ENCODE peak calls at places on chromosomes 4 and X, in ten cellular contexts. O is neural progenitor cell, U is body of pancreas, B is transverse colon, M is suprapubic skin, G is type B pancreatic cell, X is OCI-LY7, S is AG10803, C is NB4, F is AG09309. H is an unnamed sample.

GRCh38 chr4:28391877-28392276 is 1531.2 kb downstream of the STIM2 start:
- DNase-seq in M (no peak), O (no peak), C (no peak), B (no peak), S (peak), X (no peak), F (peak), G (no peak), U (no peak), H (no peak)

GRCh38 chrX:11465648-11466411 is 172.6 kb downstream of the AMELX start:
- DNase-seq in M (no peak), C (no peak), O (no peak), U (no peak), S (no peak), X (no peak), F (no peak), G (no peak), B (no peak), H (no peak)

GRCh38 chr4:117417856-117418255 is 332.5 kb upstream of the TRAM1L1 start:
- DNase-seq in C (no peak), O (no peak), X (no peak), U (no peak), B (no peak), M (no peak), F (no peak), G (no peak), S (no peak), H (no peak)

GRCh38 chr4:94758700-94759399 is 1.1 kb downstream of the BMPR1B start:
- DNase-seq in X (no peak), U (no peak), O (peak), S (no peak), G (no peak), F (no peak), C (no peak), B (no peak), M (no peak), H (no peak)

GRCh38 chr4:4430492-4431195 is 43.7 kb downstream of the NSG1 start:
- DNase-seq in U (peak), B (no peak), M (no peak), X (peak), S (peak), C (peak), O (peak), G (no peak), F (peak), H (no peak)

GRCh38 chr4:182242793-182243192 is 409 bp upstream of the TENM3 start:
- DNase-seq in O (no peak), F (no peak), S (no peak), G (no peak), M (no peak), X (no peak), B (no peak), C (no peak), U (no peak), H (no peak)

GRCh38 chr4:149933883-149934282 is 118.2 kb upstream of the IQCM start:
- DNase-seq in B (no peak), M (no peak), O (no peak), S (peak), F (no peak), G (no peak), U (no peak), X (no peak), C (no peak), H (no peak)

GRCh38 chr4:59973496-59973895 is 1226.6 kb upstream of the ADGRL3 start:
- DNase-seq in U (no peak), X (no peak), G (no peak), S (no peak), C (no peak), M (no peak), B (no peak), F (no peak), O (no peak), H (no peak)

GRCh38 chrX:123732679-123733363 is at the start of gene THOC2:
- DNase-seq in U (peak), S (peak), B (peak), O (peak), G (peak), C (peak), M (peak), X (peak), F (no peak), H (peak)

GRCh38 chr4:64882311-64883086 is 473.2 kb upstream of the TECRL start:
- DNase-seq in X (no peak), U (no peak), S (no peak), F (no peak), B (no peak), M (no peak), G (no peak), O (no peak), C (no peak), H (no peak)

GRCh38 chrX:152165033-152165743 is 26.8 kb upstream of the MAGEA10 start:
- DNase-seq in B (no peak), F (no peak), M (no peak), X (no peak), C (no peak), U (no peak), S (no peak), O (no peak), G (no peak), H (no peak)

GRCh38 chrX:10008483-10009056 is 41.4 kb downstream of the CLDN34 start:
- DNase-seq in B (no peak), O (no peak), M (no peak), G (no peak), F (no peak), X (no peak), U (no peak), C (no peak), S (no peak), H (no peak)

GRCh38 chr4:185396724-185397402 is at the start of gene ANKRD37:
- DNase-seq in C (no peak), M (peak), S (peak), U (peak), G (no peak), X (no peak), F (no peak), O (no peak), B (peak), H (peak)

GRCh38 chrX:28854637-28855036 is 267.4 kb downstream of the IL1RAPL1 start:
- DNase-seq in C (no peak), B (no peak), S (no peak), O (no peak), U (peak), X (no peak), F (no peak), G (no peak), M (no peak), H (no peak)

GRCh38 chrX:37462346-37462745 is 109.1 kb upstream of the LANCL3 start:
- DNase-seq in S (no peak), G (no peak), U (no peak), O (no peak), C (no peak), X (no peak), F (no peak), B (no peak), M (no peak), H (no peak)

GRCh38 chr4:163701915-163702314 is 207.4 kb downstream of the TMA16 start:
- DNase-seq in X (no peak), M (no peak), O (no peak), F (no peak), S (no peak), U (no peak), C (no peak), B (no peak), G (no peak), H (no peak)

GRCh38 chr4:69763233-69763632 is 2.8 kb upstream of the SULT1B1 start:
- DNase-seq in U (no peak), O (no peak), C (no peak), G (no peak), S (no peak), B (no peak), M (no peak), F (no peak), X (no peak), H (no peak)

GRCh38 chr4:102641796-102642195 is 119.0 kb downstream of the MANBA start:
- DNase-seq in C (no peak), X (no peak), U (no peak), S (no peak), F (no peak), G (no peak), M (no peak), B (no peak), O (no peak), H (no peak)

GRCh38 chrX:41666251-41666650 is 22.5 kb upstream of the GPR34 start:
- DNase-seq in U (no peak), S (peak), O (no peak), M (no peak), B (no peak), X (no peak), C (peak), G (no peak), F (no peak), H (no peak)

GRCh38 chrX:22025751-22026150 is 6.4 kb upstream of the PHEX start:
- DNase-seq in B (no peak), M (no peak), X (no peak), O (no peak), S (no peak), G (no peak), C (no peak), F (no peak), U (no peak), H (no peak)

GRCh38 chr4:1512738-1513660 is 106.8 kb upstream of the NKX1-1 start:
- DNase-seq in C (no peak), F (no peak), M (no peak), B (peak), U (peak), S (peak), G (no peak), O (peak), X (no peak), H (no peak)
- TF ChIP-seq CTCF in C (no peak), F (peak), M (peak), B (peak), U (peak), S (peak), G (peak), O (peak), X (no peak), H (peak)

DNA sequence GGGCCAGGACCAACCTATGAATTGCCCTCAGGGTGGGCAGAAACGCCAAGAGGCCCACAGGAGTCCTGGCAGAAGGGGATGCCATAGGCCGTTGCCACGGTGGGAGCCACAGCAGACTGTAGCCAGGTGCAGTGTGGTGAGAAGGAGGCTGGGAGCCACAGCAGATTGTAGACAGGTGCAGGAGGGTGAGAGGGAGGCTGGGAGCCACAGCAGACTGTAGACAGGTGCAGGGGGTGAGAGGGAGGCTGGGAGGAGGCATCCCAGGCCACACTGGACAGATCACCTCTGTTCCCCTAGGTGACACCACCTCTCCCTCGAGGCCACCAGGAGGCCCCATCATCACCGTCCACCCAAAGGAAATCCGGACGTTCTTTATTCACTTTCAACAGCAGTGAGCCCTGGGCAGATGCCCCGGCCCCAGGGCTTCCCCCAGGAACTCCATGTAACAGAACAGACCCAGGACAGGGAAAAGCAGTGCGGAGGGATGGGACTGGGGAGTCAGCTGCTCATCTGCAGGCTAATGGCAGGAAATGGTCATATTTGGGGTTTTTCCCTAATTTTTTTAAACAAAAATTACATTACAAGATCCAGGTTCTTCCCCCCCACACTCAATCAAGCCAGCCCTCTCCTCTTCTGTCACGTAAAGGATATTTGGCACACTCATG is 19.5 kb upstream of the MRFAP1 start:
- DNase-seq in U (no peak), O (no peak), C (no peak), F (no peak), G (no peak), X (no peak), B (no peak), S (no peak), M (no peak), H (no peak)
- TF ChIP-seq CTCF in U (no peak), O (no peak), C (no peak), F (no peak), G (no peak), X (no peak), B (no peak), S (no peak), M (no peak), H (no peak)

GRCh38 chr4:159289682-159290081 is 186.8 kb downstream of the RAPGEF2 start:
- DNase-seq in G (no peak), B (no peak), F (no peak), O (no peak), S (no peak), C (no peak), U (no peak), X (no peak), M (no peak), H (no peak)

GRCh38 chr4:159290321-159291030 is 187.6 kb downstream of the RAPGEF2 start:
- DNase-seq in O (no peak), G (no peak), U (no peak), F (no peak), S (no peak), X (no peak), M (no peak), C (no peak), B (no peak), H (no peak)

GRCh38 chr4:159296061-159296460 is 193.2 kb downstream of the RAPGEF2 start:
- DNase-seq in C (no peak), S (peak), F (no peak), B (no peak), G (no peak), M (no peak), X (no peak), O (no peak), U (no peak), H (no peak)

GRCh38 chr4:159291176-159291575 is 188.3 kb downstream of the RAPGEF2 start:
- DNase-seq in X (no peak), G (no peak), C (no peak), F (no peak), S (no peak), U (no peak), O (no peak), B (no peak), M (no peak), H (no peak)

DNA sequence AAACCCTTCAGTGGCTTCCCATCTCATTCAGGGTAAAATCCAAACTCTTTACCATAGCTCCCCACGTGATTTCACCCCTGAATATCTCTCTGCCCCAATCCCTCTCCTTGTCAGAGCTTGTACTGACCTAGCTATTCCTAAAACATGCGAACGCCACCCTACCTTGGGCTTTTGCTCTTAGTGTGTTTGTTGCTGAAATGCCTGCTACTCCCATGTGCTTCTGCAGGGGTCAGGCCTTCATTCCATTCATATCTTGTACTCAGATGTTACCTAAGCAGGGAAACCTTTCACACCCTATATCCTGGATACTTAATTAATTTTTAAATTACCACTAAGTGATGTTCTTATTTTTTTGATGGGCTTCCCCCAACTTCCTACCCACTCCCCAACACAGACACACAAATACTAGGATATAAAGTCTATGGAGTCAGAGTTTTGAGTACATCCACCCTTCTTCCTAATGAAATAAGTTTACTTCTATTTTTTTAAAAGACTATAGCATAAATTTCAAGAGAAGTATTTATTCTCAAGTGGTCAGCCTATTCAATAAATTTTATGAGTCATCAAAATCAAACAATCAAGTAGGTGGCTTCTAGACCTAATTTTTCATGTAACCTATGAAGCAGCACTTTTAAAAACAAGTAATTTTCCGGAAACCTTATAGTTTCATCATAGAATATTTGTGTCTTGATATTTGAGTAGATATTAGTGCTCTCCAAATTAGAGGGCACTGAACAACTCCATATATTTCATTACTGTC is 189.4 kb downstream of the RAPGEF2 start:
- DNase-seq in X (no peak), O (no peak), C (no peak), F (no peak), G (no peak), B (no peak), M (no peak), S (no peak), U (no peak), H (no peak)
- TF ChIP-seq CTCF in X (no peak), O (peak), C (no peak), F (no peak), G (no peak), B (no peak), M (no peak), S (no peak), U (no peak), H (peak)

GRCh38 chr4:2755821-2756690 is at the start of gene TNIP2:
- DNase-seq in O (peak), G (peak), M (peak), F (no peak), B (peak), U (peak), S (peak), X (peak), C (peak), H (peak)
- TF ChIP-seq CTCF in O (peak), G (peak), M (peak), F (peak), B (peak), U (peak), S (peak), X (no peak), C (peak), H (peak)

GRCh38 chr4:40629401-40630334 is at the start of gene RBM47:
- DNase-seq in B (peak), F (no peak), C (peak), X (peak), S (peak), M (peak), U (peak), O (peak), G (peak), H (peak)
- TF ChIP-seq CTCF in B (peak), F (no peak), C (no peak), X (peak), S (peak), M (no peak), U (no peak), O (peak), G (peak), H (peak)

GRCh38 chr4:36358173-36358572 is 76.8 kb downstream of the DTHD1 start:
- DNase-seq in U (peak), C (no peak), S (no peak), O (no peak), G (no peak), B (no peak), M (no peak), X (no peak), F (no peak), H (no peak)
- TF ChIP-seq CTCF in U (no peak), C (no peak), S (no peak), O (no peak), G (no peak), B (no peak), M (no peak), X (no peak), F (no peak), H (no peak)

DNA sequence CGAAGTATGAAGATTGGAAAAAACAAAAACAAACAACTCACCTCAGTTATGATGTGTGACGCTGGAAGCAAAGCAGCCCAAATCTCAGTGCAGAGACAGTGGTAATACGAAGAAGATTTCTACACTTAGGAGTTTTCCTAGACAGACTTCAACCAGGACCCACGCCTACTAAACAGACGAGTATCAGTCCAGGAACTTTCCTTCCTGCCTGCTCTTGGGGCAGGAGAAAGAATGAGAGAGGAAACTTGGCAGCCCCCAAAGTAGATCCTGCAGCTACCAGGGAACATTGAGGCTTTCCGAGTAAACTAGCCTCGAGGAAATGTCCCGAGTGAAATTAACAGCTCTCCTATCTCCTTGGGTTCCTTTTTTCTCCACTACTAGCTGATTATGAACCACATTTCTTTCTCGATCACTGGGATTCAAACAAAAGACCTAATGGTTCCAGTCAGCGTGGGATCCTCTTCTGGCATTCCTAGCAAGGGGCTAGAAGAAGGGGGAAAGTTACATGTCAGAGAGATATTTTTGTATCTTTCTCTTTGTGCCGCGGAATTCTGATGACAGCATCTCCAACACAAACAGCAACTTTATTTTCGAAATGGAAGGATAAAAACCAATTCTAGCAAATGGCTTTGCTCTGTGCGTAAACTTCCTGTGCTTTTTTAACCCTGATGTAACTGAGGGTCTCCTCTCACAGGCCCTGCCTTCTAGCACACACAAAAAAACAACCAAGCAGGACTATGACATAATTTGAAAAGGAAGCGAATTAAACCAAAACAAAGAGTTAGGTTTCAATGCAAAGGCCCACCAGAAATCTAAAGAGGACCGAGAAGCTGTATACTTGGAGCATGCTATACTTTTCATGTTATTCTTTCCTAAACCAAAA is 53.2 kb downstream of the PPM1K start:
- DNase-seq in G (no peak), O (no peak), F (no peak), C (no peak), S (peak), X (no peak), M (no peak), U (no peak), B (no peak), H (no peak)
- TF ChIP-seq CTCF in G (no peak), O (no peak), F (no peak), C (no peak), S (no peak), X (no peak), M (no peak), U (no peak), B (no peak), H (no peak)

DNA sequence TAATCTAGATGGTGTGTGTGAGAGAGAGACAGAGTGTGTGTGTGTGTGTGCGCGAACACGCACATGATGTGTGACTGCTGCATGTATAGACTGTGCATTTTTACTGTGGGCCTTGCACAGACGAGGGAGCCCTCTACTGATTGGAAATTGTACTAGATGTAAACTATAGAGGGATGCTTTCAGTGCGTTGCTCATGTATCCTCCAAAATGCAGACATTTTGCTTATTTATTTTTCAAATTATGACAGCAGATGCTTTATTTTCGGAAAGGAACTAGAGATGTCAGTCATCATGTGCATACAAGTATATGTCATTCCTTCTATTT is 168.4 kb upstream of the GK2 start:
- DNase-seq in X (peak), S (peak), F (no peak), C (peak), O (peak), G (no peak), U (no peak), M (no peak), B (no peak), H (no peak)
- TF ChIP-seq CTCF in X (peak), S (peak), F (peak), C (peak), O (peak), G (peak), U (no peak), M (peak), B (peak), H (peak)

GRCh38 chr4:138538743-138539142 is 296.6 kb upstream of the SLC7A11 start:
- DNase-seq in S (no peak), F (no peak), M (no peak), G (no peak), B (no peak), U (no peak), O (no peak), C (no peak), X (no peak), H (no peak)

GRCh38 chr4:138537739-138538138 is 295.6 kb upstream of the SLC7A11 start:
- DNase-seq in F (no peak), U (no peak), S (no peak), C (no peak), G (no peak), M (no peak), X (no peak), B (no peak), O (no peak), H (no peak)

GRCh38 chr4:138535316-138535715 is 293.2 kb upstream of the SLC7A11 start:
- DNase-seq in U (no peak), B (no peak), O (no peak), S (no peak), M (no peak), C (no peak), X (no peak), G (no peak), F (no peak), H (no peak)

GRCh38 chr4:138542191-138542771 is 300.1 kb upstream of the SLC7A11 start:
- DNase-seq in F (no peak), G (no peak), O (no peak), C (no peak), U (no peak), B (no peak), X (no peak), S (no peak), M (no peak), H (no peak)

GRCh38 chr4:138540056-138540800 is 298.1 kb upstream of the SLC7A11 start:
- DNase-seq in B (no peak), C (no peak), F (peak), M (no peak), O (no peak), G (no peak), U (no peak), X (no peak), S (peak), H (no peak)
- TF ChIP-seq CTCF in B (no peak), C (no peak), F (no peak), M (no peak), O (no peak), G (no peak), U (no peak), X (no peak), S (no peak), H (no peak)

H was measured in LNCaP clone FGC.